ENCODE peak calls at places on chromosome 9, in seven cellular contexts. Q is CD4-positive, alpha-beta T cell; R is stomach; E is heart left ventricle; N is transverse colon; F is H9; Z is esophagus squamous epithelium. G is an unnamed sample.

GRCh38 chr9:104993291-104993963 is 65.5 kb upstream of the ABCA1 start:
- DNase-seq in E (peak), N (peak), Z (peak), F (peak), R (peak), Q (no peak), G (peak)

GRCh38 chr9:70519912-70520724 is 105.7 kb upstream of the KLF9 start:
- DNase-seq in N (no peak), F (no peak), R (no peak), Q (no peak), E (no peak), Z (no peak), G (no peak)

GRCh38 chr9:34190996-34191892 is 12.4 kb downstream of the UBAP1 start:
- DNase-seq in Q (no peak), R (no peak), F (no peak), E (no peak), Z (no peak), N (no peak), G (no peak)

GRCh38 chr9:124197177-124198095 is 60.3 kb upstream of the NEK6 start:
- DNase-seq in Q (no peak), N (peak), F (no peak), Z (no peak), E (no peak), R (peak), G (no peak)

GRCh38 chr9:88949425-88949824 is 41.8 kb upstream of the S1PR3 start:
- DNase-seq in Q (no peak), Z (no peak), R (peak), E (peak), N (no peak), F (no peak), G (no peak)

GRCh38 chr9:115326461-115326860 is 208.5 kb upstream of the TNC start:
- DNase-seq in E (no peak), N (no peak), R (no peak), Z (no peak), Q (no peak), F (no peak), G (no peak)

GRCh38 chr9:96201140-96201539 is 100.8 kb downstream of the HSD17B3 start:
- DNase-seq in N (no peak), R (no peak), Q (no peak), F (no peak), E (no peak), Z (no peak), G (no peak)

GRCh38 chr9:109143881-109144562 is 23.0 kb downstream of the FRRS1L start:
- DNase-seq in Z (no peak), R (no peak), E (no peak), Q (no peak), N (no peak), F (peak), G (no peak)

DNA sequence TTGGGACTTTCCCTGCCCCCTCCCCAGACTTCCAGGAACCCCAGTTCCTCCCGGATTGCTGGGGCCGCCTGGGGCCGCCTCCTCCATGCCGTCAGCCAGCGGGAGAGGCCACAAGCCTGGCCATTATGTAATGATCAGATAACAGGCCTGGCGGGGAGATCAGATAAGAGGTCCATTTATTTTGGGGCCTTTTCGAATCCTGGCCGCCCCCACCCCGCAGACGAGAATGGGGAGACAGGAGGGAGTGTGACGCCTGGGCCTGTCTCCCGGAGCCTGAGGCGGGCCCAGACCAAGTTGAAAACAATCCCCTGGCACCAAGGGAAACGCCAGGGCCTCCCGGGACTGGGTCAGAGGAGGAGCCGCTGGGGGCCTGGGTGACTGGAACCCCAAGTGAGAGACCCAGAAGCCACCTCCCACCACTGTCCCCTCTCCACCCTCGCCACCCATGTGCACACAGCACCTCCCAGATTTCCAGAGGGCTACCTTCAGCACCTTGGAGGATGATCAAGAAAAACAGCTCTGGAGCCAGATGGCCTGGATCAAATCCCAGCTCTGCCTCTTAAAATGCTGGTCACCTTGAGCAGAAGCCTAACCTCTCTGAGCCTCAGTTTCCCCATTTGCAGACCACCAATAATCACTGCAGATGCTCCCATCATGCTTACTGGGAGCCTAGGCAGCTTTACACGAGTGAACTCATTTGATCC is 7.9 kb downstream of the ENG start:
- DNase-seq in R (no peak), Q (no peak), N (no peak), Z (no peak), F (no peak), E (peak), G (no peak)
- TF ChIP-seq CTCF in R (no peak), Q (no peak), N (no peak), Z (no peak), F (no peak), E (no peak), G (no peak)

GRCh38 chr9:37760416-37761165 is 7.0 kb downstream of the TRMT10B start:
- DNase-seq in R (no peak), Z (no peak), F (no peak), Q (no peak), E (no peak), N (no peak), G (no peak)

GRCh38 chr9:37752646-37753488 is 738 bp upstream of the TRMT10B start:
- DNase-seq in E (no peak), Q (no peak), F (no peak), R (no peak), N (no peak), Z (no peak), G (no peak)

GRCh38 chr9:37761511-37761910 is 7.9 kb downstream of the TRMT10B start:
- DNase-seq in R (no peak), N (no peak), Z (no peak), F (no peak), E (no peak), Q (no peak), G (no peak)

GRCh38 chr9:37753489-37754190 is at the start of gene TRMT10B:
- DNase-seq in N (peak), F (peak), Q (peak), Z (no peak), E (peak), R (peak), G (peak)

DNA sequence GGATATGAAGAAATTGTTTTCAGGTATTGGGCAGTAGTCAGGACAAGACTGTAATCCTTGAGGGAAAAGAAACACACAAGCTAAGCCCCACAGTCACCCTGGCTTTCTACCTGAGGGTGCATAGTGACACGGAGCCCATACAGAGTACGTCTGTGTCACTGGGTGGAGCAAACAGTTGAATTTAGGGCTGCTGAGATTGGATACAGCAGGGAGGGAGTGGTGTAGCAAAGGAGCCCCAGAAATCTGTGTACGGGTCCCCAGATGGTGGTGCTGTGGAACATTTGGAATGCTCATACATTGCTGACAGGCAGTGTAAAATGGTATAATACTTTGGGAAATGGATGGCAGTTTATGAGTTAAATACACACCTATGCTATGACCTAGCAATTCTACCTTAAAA is 5.1 kb downstream of the TRMT10B start:
- DNase-seq in R (no peak), Q (no peak), N (no peak), F (no peak), Z (no peak), E (no peak), G (no peak)
- TF ChIP-seq CTCF in R (no peak), Q (no peak), N (no peak), F (no peak), Z (no peak), E (no peak), G (no peak)

DNA sequence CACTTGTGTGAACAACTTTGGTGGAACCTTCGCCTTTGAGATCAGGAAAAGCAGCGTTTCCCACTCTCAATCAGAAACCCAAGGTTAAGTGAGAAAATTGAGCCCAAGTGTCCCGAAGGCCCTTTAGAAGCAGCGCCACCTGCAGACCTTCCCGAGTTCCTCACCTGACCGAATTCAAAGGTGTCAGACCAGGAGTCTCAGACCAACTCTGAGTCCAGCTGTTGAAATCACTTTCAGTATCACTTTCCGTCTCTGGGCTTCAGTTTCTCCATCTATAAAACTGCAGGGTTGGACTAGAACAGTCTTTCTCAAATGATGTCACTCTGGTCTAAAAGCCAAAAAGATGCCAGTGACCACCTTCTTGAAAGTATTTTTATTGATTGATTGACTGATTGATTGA is 31.7 kb upstream of the GRHPR start:
- DNase-seq in Z (no peak), F (peak), E (no peak), R (peak), Q (no peak), N (peak), G (no peak)
- TF ChIP-seq CTCF in Z (no peak), F (peak), E (peak), R (peak), Q (peak), N (peak), G (peak)

GRCh38 chr9:133397370-133397769 is 20.4 kb downstream of the REXO4 start:
- DNase-seq in R (no peak), Z (no peak), E (no peak), F (no peak), N (no peak), Q (no peak), G (no peak)

GRCh38 chr9:133396952-133397351 is 20.8 kb downstream of the STKLD1 start:
- DNase-seq in F (peak), Q (no peak), Z (no peak), N (no peak), R (no peak), E (no peak), G (no peak)

GRCh38 chr9:133393399-133393798 is 17.2 kb downstream of the STKLD1 start:
- DNase-seq in R (no peak), Q (no peak), E (no peak), N (no peak), Z (no peak), F (no peak), G (no peak)

GRCh38 chr9:133397895-133398294 is 19.9 kb downstream of the REXO4 start:
- DNase-seq in Z (no peak), Q (no peak), R (no peak), F (no peak), N (no peak), E (no peak), G (no peak)

GRCh38 chr9:133394687-133395271 is 18.6 kb downstream of the STKLD1 start:
- DNase-seq in Q (no peak), F (no peak), N (no peak), R (no peak), E (no peak), Z (no peak), G (no peak)
- TF ChIP-seq CTCF in Q (no peak), F (no peak), N (no peak), R (no peak), E (no peak), Z (no peak), G (no peak)

DNA sequence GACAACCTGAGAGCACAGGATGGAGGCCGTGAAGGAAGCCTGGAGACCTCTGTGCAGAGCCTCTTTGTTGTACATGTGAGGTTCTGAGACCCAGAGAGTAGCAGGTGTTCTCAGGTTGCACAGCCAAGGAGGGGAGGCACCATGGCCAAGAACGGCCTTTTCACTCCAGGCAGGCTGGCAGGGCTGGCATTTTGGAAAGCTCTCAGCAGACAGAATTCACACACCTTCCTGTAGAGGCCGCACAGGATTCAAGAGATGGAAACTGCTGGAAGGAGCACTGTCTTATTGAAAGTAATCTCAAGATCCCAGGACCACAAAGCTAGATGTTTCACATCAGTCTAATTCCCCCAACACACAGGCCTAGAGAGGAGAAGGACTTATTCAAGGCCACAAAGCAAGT is 52.8 kb upstream of the XPA start:
- DNase-seq in F (no peak), Q (no peak), N (no peak), E (no peak), Z (no peak), R (no peak), G (no peak)
- TF ChIP-seq CTCF in F (no peak), Q (no peak), N (no peak), E (no peak), Z (peak), R (no peak), G (no peak)

DNA sequence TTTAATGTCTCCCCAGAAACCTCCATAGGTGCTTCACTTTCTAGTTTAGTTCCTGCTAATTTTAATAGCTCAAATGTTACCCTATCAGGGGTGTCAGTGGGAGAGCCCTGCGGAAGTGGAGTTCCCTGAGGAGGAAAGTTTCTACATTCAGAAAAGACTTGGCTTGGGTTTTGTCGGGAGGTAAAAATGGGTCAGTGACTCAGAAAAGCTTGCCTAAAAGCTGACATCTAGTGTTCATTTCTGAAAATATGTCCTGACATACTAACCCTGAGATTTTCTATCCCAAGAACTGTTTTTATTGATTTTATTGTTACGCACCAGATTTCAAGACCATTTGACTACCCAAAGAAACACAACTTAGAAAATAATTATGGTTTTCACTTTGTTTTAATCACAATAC is 40.9 kb upstream of the GLDC start:
- DNase-seq in Q (no peak), N (no peak), E (no peak), F (no peak), Z (no peak), R (no peak), G (no peak)
- TF ChIP-seq CTCF in Q (peak), N (no peak), E (peak), F (no peak), Z (no peak), R (no peak), G (no peak)